ENCODE peak calls at places on chromosome 13, in four cellular contexts. D is HFFc6, T is AG09319, S is body of pancreas. M is an unnamed sample.

GRCh38 chr13:59144700-59145099 is 1019.0 kb downstream of the DIAPH3 start:
- DNase-seq in D (no peak), S (peak), T (no peak), M (no peak)

GRCh38 chr13:32267836-32268439 is 47.2 kb downstream of the ZAR1L start:
- DNase-seq in D (no peak), T (no peak), S (peak), M (peak)

GRCh38 chr13:27128825-27129627 is 42.6 kb downstream of the USP12 start:
- DNase-seq in S (no peak), D (peak), T (no peak), M (no peak)

GRCh38 chr13:97364031-97364430 is 69.9 kb upstream of the RAP2A start:
- DNase-seq in S (no peak), T (no peak), D (no peak), M (no peak)

GRCh38 chr13:52459668-52460067 is 4.4 kb downstream of the CKAP2 start:
- DNase-seq in D (peak), S (no peak), T (no peak), M (no peak)

GRCh38 chr13:109858319-109858718 is 71.9 kb upstream of the IRS2 start:
- DNase-seq in S (no peak), T (no peak), D (no peak), M (peak)

GRCh38 chr13:32323912-32324311 is 8.6 kb downstream of the BRCA2 start:
- DNase-seq in D (peak), S (no peak), T (peak), M (no peak)

GRCh38 chr13:54004026-54004699 is 975.5 kb downstream of the OLFM4 start:
- DNase-seq in T (no peak), D (no peak), S (no peak), M (no peak)

GRCh38 chr13:74593688-74594087 is 459.5 kb upstream of the KLF12 start:
- DNase-seq in D (no peak), T (no peak), S (no peak), M (no peak)

GRCh38 chr13:74596691-74597090 is 462.5 kb upstream of the KLF12 start:
- DNase-seq in T (no peak), S (no peak), D (no peak), M (no peak)
- TF ChIP-seq CTCF in T (no peak), S (no peak), D (no peak), M (no peak)

GRCh38 chr13:28817204-28817603 is 2.9 kb upstream of the MTUS2 start:
- DNase-seq in T (no peak), S (no peak), D (no peak), M (no peak)
- TF ChIP-seq CTCF in T (no peak), S (no peak), D (peak), M (no peak)

DNA sequence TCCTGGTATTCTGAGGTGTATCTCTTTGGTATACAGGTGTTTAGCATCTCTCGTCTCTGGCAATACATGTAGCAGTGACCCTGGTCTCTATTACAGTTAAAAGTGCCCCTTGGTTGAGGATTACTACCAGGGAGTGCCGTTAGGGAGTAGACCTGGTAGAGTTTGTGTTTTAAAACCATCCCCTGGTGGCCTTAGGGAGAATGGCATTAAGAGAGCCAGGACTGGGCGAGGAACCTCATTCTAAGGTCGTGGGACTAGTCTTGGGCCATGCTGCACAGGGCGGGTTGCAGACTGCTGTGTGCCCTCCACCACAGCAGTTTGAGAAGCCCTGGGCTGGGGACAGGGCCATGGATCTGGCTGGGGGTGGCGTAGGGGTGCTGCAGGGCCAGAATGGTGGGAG is 35.0 kb downstream of the B3GLCT start:
- DNase-seq in T (no peak), S (no peak), D (no peak), M (no peak)
- TF ChIP-seq CTCF in T (peak), S (no peak), D (peak), M (no peak)

GRCh38 chr13:39602277-39602613 is 748 bp downstream of the LHFPL6 start:
- DNase-seq in T (no peak), S (no peak), D (peak), M (no peak)

GRCh38 chr13:39601636-39602035 is 1.4 kb downstream of the LHFPL6 start:
- DNase-seq in T (no peak), D (no peak), S (no peak), M (no peak)

GRCh38 chr13:39603424-39603947 is 493 bp upstream of the LHFPL6 start:
- DNase-seq in T (no peak), D (peak), S (peak), M (peak)

GRCh38 chr13:39604736-39605135 is 1.7 kb upstream of the LHFPL6 start:
- DNase-seq in S (no peak), D (no peak), T (no peak), M (no peak)

DNA sequence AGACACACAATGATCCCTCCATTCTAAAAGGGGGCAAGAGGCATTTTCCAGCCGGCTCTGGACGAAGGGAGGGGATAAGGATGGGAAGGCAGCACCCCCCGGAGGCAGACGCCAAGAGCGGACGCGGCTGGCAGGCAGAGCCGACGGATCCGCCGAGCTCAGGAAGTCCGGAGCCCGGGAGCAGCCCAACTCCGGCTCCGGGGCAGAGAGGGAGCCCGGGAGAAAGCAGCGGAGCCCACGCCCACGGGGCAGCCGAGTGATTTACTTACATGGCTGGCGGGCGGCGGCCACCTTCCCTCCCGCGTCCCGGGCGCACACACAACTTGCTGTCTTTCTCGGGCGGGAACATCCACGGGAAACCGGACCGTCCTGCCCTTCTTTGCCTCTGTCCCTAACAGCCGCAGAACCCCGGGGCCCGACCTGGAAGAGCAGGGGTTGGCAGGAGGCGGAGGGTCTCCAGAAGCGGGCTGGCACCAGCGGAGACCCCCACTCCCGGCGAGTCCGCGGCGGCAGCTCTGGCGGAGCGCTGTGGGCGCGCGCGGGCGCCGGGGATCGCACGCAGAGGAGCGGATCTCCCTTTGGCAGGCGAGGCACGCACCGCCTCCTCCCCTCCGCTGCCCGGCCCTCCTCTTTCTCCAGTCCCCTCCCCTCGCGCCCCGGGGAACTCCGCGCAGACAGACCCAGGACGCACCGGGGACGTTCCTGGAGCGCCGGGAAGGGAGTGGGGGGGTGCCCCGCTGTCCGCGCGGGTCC is at the start of gene LHFPL6:
- DNase-seq in S (peak), T (peak), D (peak), M (peak)
- TF ChIP-seq CTCF in S (no peak), T (peak), D (peak), M (no peak)

GRCh38 chr13:95745752-95746151 is 68.8 kb downstream of the DNAJC3 start:
- DNase-seq in T (no peak), S (no peak), D (no peak), M (no peak)
- TF ChIP-seq CTCF in T (no peak), S (no peak), D (peak), M (no peak)